ENCODE peak calls at places on chromosomes 3 and 15, in four cellular contexts. One of them, this sample, is unnamed.

GRCh38 chr3:46006646-46007045 is 11.0 kb upstream of the FYCO1 start:
- DNase-seq in HepG2: no peak
- DNase-seq in GM12878: no peak
- DNase-seq in K562: no peak
- DNase-seq in this sample: no peak

GRCh38 chr15:95799286-95800187 is 531.0 kb upstream of the NR2F2 start:
- DNase-seq in HepG2: peak; percentile 8
- DNase-seq in GM12878: no peak
- DNase-seq in K562: no peak
- DNase-seq in this sample: no peak

GRCh38 chr3:134487406-134487805 is 1.5 kb downstream of the CEP63 start:
- DNase-seq in HepG2: no peak
- DNase-seq in GM12878: no peak
- DNase-seq in K562: no peak
- DNase-seq in this sample: no peak

GRCh38 chr15:58558777-58559176 is 127.0 kb downstream of the LIPC start:
- DNase-seq in HepG2: no peak
- DNase-seq in GM12878: no peak
- DNase-seq in K562: no peak
- DNase-seq in this sample: no peak

GRCh38 chr3:116155830-116156229 is 289.5 kb downstream of the LSAMP start:
- DNase-seq in HepG2: no peak
- DNase-seq in GM12878: no peak
- DNase-seq in K562: no peak
- DNase-seq in this sample: no peak

GRCh38 chr3:70298385-70298784 is 14.1 kb downstream of the MDFIC2 start:
- DNase-seq in HepG2: no peak
- DNase-seq in GM12878: no peak
- DNase-seq in K562: no peak
- DNase-seq in this sample: no peak

GRCh38 chr3:46849098-46849631 is 14.1 kb downstream of the MYL3 start:
- DNase-seq in HepG2: no peak
- DNase-seq in GM12878: no peak
- DNase-seq in K562: no peak
- DNase-seq in this sample: no peak

GRCh38 chr15:87599616-87600015 is 656.9 kb downstream of the NTRK3 start:
- DNase-seq in HepG2: no peak
- DNase-seq in GM12878: no peak
- DNase-seq in K562: no peak
- DNase-seq in this sample: no peak

GRCh38 chr15:101309436-101310162 is 14.6 kb upstream of the SNRPA1 start:
- DNase-seq in HepG2: no peak
- DNase-seq in GM12878: no peak
- DNase-seq in K562: no peak
- DNase-seq in this sample: no peak

GRCh38 chr3:45786801-45787495 is 9.4 kb downstream of the SLC6A20 start:
- DNase-seq in HepG2: no peak
- DNase-seq in GM12878: no peak
- DNase-seq in K562: no peak
- DNase-seq in this sample: peak; percentile 22

GRCh38 chr15:64685230-64685886 is 90.0 kb downstream of the RBPMS2 start:
- DNase-seq in HepG2: no peak
- DNase-seq in GM12878: no peak
- DNase-seq in K562: no peak
- DNase-seq in this sample: no peak

GRCh38 chr3:127108796-127109195 is 84.1 kb upstream of the PRR23E start:
- DNase-seq in HepG2: no peak
- DNase-seq in GM12878: no peak
- DNase-seq in K562: no peak
- DNase-seq in this sample: no peak

GRCh38 chr3:127105996-127106855 is 86.7 kb upstream of the PRR23E start:
- DNase-seq in HepG2: no peak
- DNase-seq in GM12878: no peak
- DNase-seq in K562: no peak
- DNase-seq in this sample: no peak

GRCh38 chr3:127107002-127107401 is 85.9 kb upstream of the PRR23E start:
- DNase-seq in HepG2: no peak
- DNase-seq in GM12878: no peak
- DNase-seq in K562: no peak
- DNase-seq in this sample: no peak

GRCh38 chr3:127105587-127105986 is 87.3 kb upstream of the PRR23E start:
- DNase-seq in HepG2: no peak
- DNase-seq in GM12878: no peak
- DNase-seq in K562: no peak
- DNase-seq in this sample: no peak

DNA sequence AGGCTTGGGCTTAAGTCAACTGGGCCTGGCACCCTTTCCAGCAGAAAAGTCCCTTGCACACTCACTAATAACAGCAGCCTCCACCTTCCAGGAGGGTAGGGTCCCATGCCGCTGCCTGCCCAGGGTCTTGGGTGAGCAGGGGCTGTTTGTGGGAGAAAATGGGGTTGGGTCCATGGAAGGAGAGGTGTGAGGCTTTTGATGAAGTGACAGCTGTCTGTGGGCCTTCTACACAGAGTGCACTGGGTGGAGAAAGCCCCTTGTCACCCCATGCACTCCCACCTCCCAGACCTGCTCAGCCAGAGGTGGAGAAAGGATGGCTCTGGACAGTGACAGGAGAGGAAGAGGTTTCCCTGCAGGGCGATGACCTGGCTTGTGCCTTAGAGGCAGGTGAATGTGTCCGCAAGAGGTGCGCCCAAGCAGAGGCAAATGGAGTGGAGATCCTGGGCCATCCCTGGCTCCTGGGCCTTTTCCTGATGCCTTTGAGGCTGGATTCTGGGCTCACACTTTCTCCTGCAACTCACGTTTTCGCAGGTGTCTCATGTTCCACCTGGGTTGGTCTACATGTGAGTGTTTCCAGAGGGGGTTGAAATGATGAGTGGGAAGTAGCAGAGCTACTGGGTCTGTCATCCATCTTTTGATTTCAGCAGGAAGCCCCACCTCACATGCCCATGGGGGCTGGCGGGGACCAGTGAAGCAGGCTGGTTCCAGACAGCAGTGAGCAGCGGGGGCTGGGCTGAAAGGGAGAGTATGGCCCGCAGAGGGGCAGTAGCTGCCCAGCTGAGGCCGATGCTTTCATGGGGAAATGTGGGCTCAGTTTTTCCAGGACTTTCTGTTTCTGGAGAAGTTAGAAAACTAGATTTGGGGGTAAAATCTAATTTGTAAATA is 85.2 kb upstream of the PRR23E start:
- DNase-seq in HepG2: no peak
- DNase-seq in GM12878: no peak
- DNase-seq in K562: no peak
- DNase-seq in this sample: no peak
- TF ChIP-seq SIN3A in HepG2: no peak
- TF ChIP-seq SIN3A in GM12878: no peak
- TF ChIP-seq SIN3A in K562: no peak
- TF ChIP-seq SIN3A in this sample: no peak

GRCh38 chr3:28317438-28318022 is 31.0 kb upstream of the ZCWPW2 start:
- DNase-seq in HepG2: peak; percentile 57
- DNase-seq in GM12878: no peak
- DNase-seq in K562: peak; percentile 57
- DNase-seq in this sample: no peak
- TF ChIP-seq HDAC6 in HepG2: no peak
- TF ChIP-seq HDAC6 in GM12878: no peak
- TF ChIP-seq HDAC6 in K562: no peak
- TF ChIP-seq HDAC6 in this sample: no peak

DNA sequence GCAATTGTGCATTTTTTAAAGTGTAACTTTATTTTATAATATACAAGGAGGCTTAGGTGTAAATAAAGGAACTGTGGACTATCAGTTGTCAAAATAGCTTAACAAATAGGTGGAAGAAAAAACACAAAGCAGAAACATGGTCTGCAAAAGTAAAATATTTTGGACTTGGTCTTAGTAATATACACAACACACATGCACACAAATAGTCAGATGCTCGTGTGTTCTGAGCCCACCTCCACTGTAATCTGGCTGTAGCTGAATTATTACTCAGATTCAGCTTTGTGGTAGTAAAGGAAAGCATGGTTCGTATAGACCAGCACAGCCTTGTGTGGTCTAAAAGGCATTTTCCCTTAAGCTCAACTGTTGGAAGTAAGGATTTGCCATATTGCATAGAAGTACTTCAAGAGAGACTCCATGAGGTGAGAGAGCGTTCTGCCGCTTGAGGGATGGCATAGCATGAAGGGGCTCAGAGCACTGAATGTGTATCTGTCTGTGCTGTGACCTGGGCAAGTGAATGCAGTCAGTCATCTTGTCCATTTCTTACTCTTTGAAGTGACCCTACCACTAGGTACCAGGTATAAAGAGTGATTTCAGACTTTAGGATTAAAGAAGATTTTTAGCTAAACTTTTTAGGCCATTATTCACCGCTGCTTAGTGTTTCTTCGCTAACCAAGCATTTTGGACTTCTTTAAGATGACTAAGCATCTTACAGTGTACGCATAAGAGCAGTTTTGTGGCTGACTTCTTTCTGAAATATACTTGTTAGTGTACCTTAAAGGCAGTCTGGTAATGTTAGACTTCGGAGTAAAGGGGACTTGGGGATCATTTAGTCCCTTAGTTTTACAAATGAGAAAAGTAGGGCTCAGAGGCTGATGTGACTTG is 15.1 kb downstream of the TPM1 start:
- DNase-seq in HepG2: no peak
- DNase-seq in GM12878: no peak
- DNase-seq in K562: no peak
- DNase-seq in this sample: no peak
- TF ChIP-seq SIN3A in HepG2: no peak
- TF ChIP-seq SIN3A in GM12878: no peak
- TF ChIP-seq SIN3A in K562: no peak
- TF ChIP-seq SIN3A in this sample: no peak

GRCh38 chr15:30958219-30958618 is 33.2 kb downstream of the MTMR10 start:
- DNase-seq in HepG2: no peak
- DNase-seq in GM12878: no peak
- DNase-seq in K562: no peak
- DNase-seq in this sample: no peak

GRCh38 chr15:30963681-30964080 is 27.7 kb downstream of the MTMR10 start:
- DNase-seq in HepG2: no peak
- DNase-seq in GM12878: no peak
- DNase-seq in K562: no peak
- DNase-seq in this sample: no peak

GRCh38 chr15:30962659-30963058 is 28.8 kb downstream of the MTMR10 start:
- DNase-seq in HepG2: no peak
- DNase-seq in GM12878: no peak
- DNase-seq in K562: no peak
- DNase-seq in this sample: no peak

GRCh38 chr15:30956216-30956803 is 35.1 kb downstream of the MTMR10 start:
- DNase-seq in HepG2: no peak
- DNase-seq in GM12878: no peak
- DNase-seq in K562: no peak
- DNase-seq in this sample: no peak

GRCh38 chr15:30962079-30962478 is 29.3 kb downstream of the MTMR10 start:
- DNase-seq in HepG2: no peak
- DNase-seq in GM12878: no peak
- DNase-seq in K562: no peak
- DNase-seq in this sample: no peak
- TF ChIP-seq HDAC6 in HepG2: no peak
- TF ChIP-seq HDAC6 in GM12878: no peak
- TF ChIP-seq HDAC6 in K562: no peak
- TF ChIP-seq HDAC6 in this sample: no peak

GRCh38 chr3:187968883-187969580 is 184.9 kb upstream of the LPP start:
- DNase-seq in HepG2: peak; percentile 59
- DNase-seq in GM12878: no peak
- DNase-seq in K562: no peak
- DNase-seq in this sample: no peak

GRCh38 chr3:187970106-187970505 is 183.9 kb upstream of the LPP start:
- DNase-seq in HepG2: no peak
- DNase-seq in GM12878: no peak
- DNase-seq in K562: no peak
- DNase-seq in this sample: no peak

GRCh38 chr3:187967982-187968381 is 186.0 kb upstream of the LPP start:
- DNase-seq in HepG2: no peak
- DNase-seq in GM12878: no peak
- DNase-seq in K562: no peak
- DNase-seq in this sample: no peak

GRCh38 chr3:187971629-187972028 is 182.3 kb upstream of the LPP start:
- DNase-seq in HepG2: no peak
- DNase-seq in GM12878: no peak
- DNase-seq in K562: no peak
- DNase-seq in this sample: no peak

GRCh38 chr3:187969581-187969950 is 184.4 kb upstream of the LPP start:
- DNase-seq in HepG2: no peak
- DNase-seq in GM12878: no peak
- DNase-seq in K562: no peak
- DNase-seq in this sample: no peak
- TF ChIP-seq SIN3A in HepG2: no peak
- TF ChIP-seq SIN3A in GM12878: no peak
- TF ChIP-seq SIN3A in K562: no peak
- TF ChIP-seq SIN3A in this sample: no peak

GRCh38 chr3:4887177-4887576 is 92.1 kb upstream of the BHLHE40 start:
- DNase-seq in HepG2: no peak
- DNase-seq in GM12878: no peak
- DNase-seq in K562: no peak
- DNase-seq in this sample: no peak

GRCh38 chr3:4886448-4886847 is 92.8 kb upstream of the BHLHE40 start:
- DNase-seq in HepG2: no peak
- DNase-seq in GM12878: no peak
- DNase-seq in K562: no peak
- DNase-seq in this sample: no peak

GRCh38 chr3:4884901-4885300 is 94.3 kb upstream of the BHLHE40 start:
- DNase-seq in HepG2: no peak
- DNase-seq in GM12878: no peak
- DNase-seq in K562: no peak
- DNase-seq in this sample: no peak

GRCh38 chr3:4883011-4883410 is 96.2 kb upstream of the BHLHE40 start:
- DNase-seq in HepG2: no peak
- DNase-seq in GM12878: no peak
- DNase-seq in K562: no peak
- DNase-seq in this sample: no peak

DNA sequence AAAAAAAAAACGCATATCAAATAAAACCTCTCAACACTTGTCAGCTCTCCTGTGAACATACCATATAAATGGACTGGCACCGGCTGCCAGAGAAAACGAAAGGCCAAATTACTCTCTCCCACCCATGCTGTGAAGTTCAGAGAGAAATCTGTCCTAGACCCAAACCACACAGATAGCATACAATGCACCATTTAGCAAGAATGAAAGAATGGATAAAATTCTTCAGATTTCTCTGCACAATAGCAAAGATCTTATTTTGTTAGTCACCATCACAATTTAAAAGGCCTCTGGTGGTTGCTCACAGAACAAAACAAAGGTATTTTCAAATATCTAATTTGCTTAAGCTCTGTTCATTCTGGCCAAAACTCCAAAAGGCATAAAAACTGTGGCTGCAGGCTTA is 93.9 kb upstream of the BHLHE40 start:
- DNase-seq in HepG2: no peak
- DNase-seq in GM12878: no peak
- DNase-seq in K562: no peak
- DNase-seq in this sample: no peak
- TF ChIP-seq HDAC6 in HepG2: no peak
- TF ChIP-seq HDAC6 in GM12878: no peak
- TF ChIP-seq HDAC6 in K562: no peak
- TF ChIP-seq HDAC6 in this sample: no peak

This sample was measured in H1.